ENCODE peak calls at places on chromosomes 11 and 22, in four cellular contexts. R is WTC11, J is GM12878, X is HepG2. I is an unnamed sample.

GRCh38 chr11:30775123-30775522 is 189.0 kb upstream of the MPPED2 start:
- DNase-seq in X (no peak), J (no peak), R (no peak), I (no peak)

GRCh38 chr22:36765131-36765942 is 10.6 kb downstream of the IFT27 start:
- DNase-seq in J (no peak), X (no peak), R (peak; percentile 8), I (no peak)

GRCh38 chr11:16356057-16356750 is at the start of gene SOX6:
- DNase-seq in J (no peak), X (peak; percentile 94), R (no peak), I (no peak)

GRCh38 chr11:80297808-80298460 is 857.1 kb upstream of the TENM4 start:
- DNase-seq in R (no peak), X (no peak), J (no peak), I (no peak)

GRCh38 chr11:118910309-118911112 is 15.2 kb downstream of the BCL9L start:
- DNase-seq in R (peak; percentile 80), X (peak; percentile 75), J (no peak), I (peak; percentile 81)

GRCh38 chr11:12160680-12161079 is 50.3 kb downstream of the MICAL2 start:
- DNase-seq in R (no peak), X (no peak), J (no peak), I (no peak)

GRCh38 chr11:11253995-11254394 is 99.1 kb downstream of the CSNK2A3 start:
- DNase-seq in J (no peak), X (no peak), R (no peak), I (no peak)

GRCh38 chr11:43135966-43136534 is 175.7 kb upstream of the API5 start:
- DNase-seq in J (peak; percentile 40), X (no peak), R (no peak), I (no peak)

GRCh38 chr22:44312766-44313165 is at the start of gene SHISAL1:
- DNase-seq in X (no peak), J (no peak), R (no peak), I (no peak)

GRCh38 chr11:69640995-69641581 is at the start of gene CCND1:
- DNase-seq in J (no peak), R (peak; percentile 82), X (peak; percentile 95), I (peak; percentile 48)

GRCh38 chr11:119479685-119480275 is 56.8 kb upstream of the THY1 start:
- DNase-seq in J (no peak), X (peak; percentile 74), R (peak; percentile 53), I (peak; percentile 71)

GRCh38 chr22:22681221-22681739 is 36.9 kb downstream of the GGTLC2 start:
- DNase-seq in J (no peak), R (no peak), X (no peak), I (peak; percentile 74)

GRCh38 chr22:49765091-49765771 is 62.4 kb downstream of the BRD1 start:
- DNase-seq in J (no peak), X (no peak), R (no peak), I (no peak)

GRCh38 chr11:14015711-14016110 is 53.2 kb downstream of the SPON1 start:
- DNase-seq in J (no peak), R (no peak), X (peak; percentile 67), I (no peak)

GRCh38 chr11:128890543-128891409 is at the start of gene KCNJ5:
- DNase-seq in R (peak; percentile 56), J (no peak), X (no peak), I (no peak)

GRCh38 chr11:63478896-63479295 is 12.1 kb downstream of the PLAAT5 start:
- DNase-seq in R (peak; percentile 36), J (peak; percentile 23), X (peak; percentile 61), I (peak; percentile 67)

GRCh38 chr11:118521892-118522311 is 5.4 kb upstream of the TTC36 start:
- DNase-seq in J (peak; percentile 45), X (no peak), R (no peak), I (no peak)

GRCh38 chr11:70110538-70111055 is 32.5 kb downstream of the ANO1 start:
- DNase-seq in R (no peak), J (no peak), X (no peak), I (no peak)

GRCh38 chr11:83681045-83681781 is 395.0 kb upstream of the CCDC90B start:
- DNase-seq in X (no peak), J (no peak), R (no peak), I (no peak)

GRCh38 chr11:131999084-131999483 is 628.7 kb downstream of the NTM start:
- DNase-seq in X (no peak), J (no peak), R (no peak), I (no peak)

GRCh38 chr11:17386331-17387084 is 2.0 kb downstream of the KCNJ11 start:
- DNase-seq in J (no peak), X (peak; percentile 43), R (peak; percentile 67), I (peak; percentile 81)

GRCh38 chr22:46976130-46976529 is 213.7 kb downstream of the TBC1D22A start:
- DNase-seq in R (no peak), J (no peak), X (no peak), I (no peak)

GRCh38 chr11:70569996-70570692 is 171.8 kb downstream of the CTTN start:
- DNase-seq in R (no peak), X (no peak), J (no peak), I (no peak)

GRCh38 chr11:6621711-6622211 is 2.5 kb upstream of the TPP1 start:
- DNase-seq in X (no peak), R (no peak), J (no peak), I (no peak)

GRCh38 chr22:38450234-38450797 is 4.7 kb downstream of the KCNJ4 start:
- DNase-seq in R (no peak), J (no peak), X (no peak), I (no peak)
- TF ChIP-seq TCF7 in R (no peak), J (no peak), X (no peak), I (no peak)

GRCh38 chr11:134228625-134229024 is 4.2 kb downstream of the VPS26B start:
- DNase-seq in X (no peak), R (no peak), J (peak; percentile 83), I (no peak)
- TF ChIP-seq TCF7 in X (no peak), R (no peak), J (no peak), I (no peak)

GRCh38 chr11:28144808-28145207 is 36.6 kb downstream of the METTL15 start:
- DNase-seq in X (no peak), J (no peak), R (no peak), I (no peak)
- TF ChIP-seq TCF7 in X (no peak), J (no peak), R (no peak), I (no peak)

GRCh38 chr22:27719535-27720227 is 81.9 kb downstream of the MN1 start:
- DNase-seq in R (no peak), J (no peak), X (peak; percentile 40), I (peak; percentile 72)
- TF ChIP-seq TCF7 in R (no peak), J (no peak), X (no peak), I (no peak)

DNA sequence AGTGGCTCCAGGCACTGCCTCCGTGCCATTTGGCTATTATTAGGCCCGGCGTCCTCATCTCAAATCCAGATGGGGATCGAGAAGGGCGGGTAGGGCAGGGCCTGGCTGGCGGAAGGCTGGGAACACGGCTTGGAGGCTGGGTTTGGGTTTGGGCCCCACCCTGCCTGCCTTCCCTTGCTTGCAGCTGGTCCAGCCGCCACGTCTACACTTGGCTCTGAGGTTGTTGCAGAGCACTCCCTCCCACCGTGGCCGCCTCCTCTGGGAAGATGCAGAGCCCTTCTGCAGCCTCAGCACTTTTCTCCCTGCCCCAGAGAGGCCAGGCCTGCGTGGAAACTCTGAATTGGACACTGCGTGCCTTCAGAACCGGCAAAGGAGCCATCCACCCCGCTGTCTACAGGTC is 5.2 kb upstream of the SMTN start:
- DNase-seq in J (no peak), X (no peak), R (no peak), I (no peak)
- TF ChIP-seq TCF7 in J (no peak), X (no peak), R (no peak), I (no peak)

GRCh38 chr11:111605681-111606080 is 3.4 kb downstream of the SIK2 start:
- DNase-seq in J (no peak), R (no peak), X (no peak), I (no peak)

GRCh38 chr11:111602865-111603632 is 800 bp downstream of the SIK2 start:
- DNase-seq in X (no peak), R (peak; percentile 50), J (no peak), I (peak; percentile 44)

GRCh38 chr11:111601979-111602864 is at the start of gene SIK2:
- DNase-seq in J (peak; percentile 88), X (peak; percentile 89), R (peak; percentile 96), I (peak; percentile 95)

GRCh38 chr11:111603633-111604130 is 1.4 kb downstream of the SIK2 start:
- DNase-seq in X (no peak), J (no peak), R (no peak), I (no peak)

DNA sequence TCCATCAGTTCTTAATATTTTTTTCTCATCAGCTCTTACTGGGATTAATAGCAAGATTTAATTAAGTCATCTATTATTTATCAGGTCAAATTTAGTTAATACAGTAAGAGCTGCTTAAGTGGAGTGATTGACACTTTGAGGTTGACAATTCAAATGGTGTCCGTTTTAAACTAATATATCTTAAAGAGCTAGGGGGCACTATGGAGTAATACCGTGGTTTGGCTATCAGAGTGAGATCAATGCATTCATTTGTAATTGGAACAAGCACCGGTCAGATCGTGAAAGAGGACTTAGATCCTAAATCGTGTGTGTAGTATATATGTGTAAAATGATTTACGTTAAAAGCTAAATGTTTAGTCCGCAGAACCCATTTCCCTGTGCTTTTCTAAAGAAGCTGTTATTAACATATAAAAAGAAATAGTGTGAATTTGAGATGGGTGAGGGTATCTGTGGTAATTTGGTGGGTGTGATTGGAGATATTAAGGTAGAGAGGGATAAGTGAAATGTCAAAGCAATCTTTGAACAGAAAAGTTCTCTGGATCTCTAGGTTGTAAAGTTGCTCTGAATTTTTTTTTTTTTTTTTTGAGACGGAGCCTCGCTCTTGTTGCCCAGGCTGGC is 2.3 kb downstream of the SIK2 start:
- DNase-seq in J (peak; percentile 23), X (peak; percentile 61), R (no peak), I (peak; percentile 51)
- TF ChIP-seq TCF7 in J (no peak), X (no peak), R (no peak), I (no peak)

I was measured in K562.